ENCODE peak calls at places on chromosomes 13 and 19, in ten cellular contexts. V is psoas muscle; Y is CD8-positive, alpha-beta T cell; A is body of pancreas; U is mesothelial cell of epicardium; F is colonic mucosa; E is mammary epithelial cell; B is tibial artery; H is A549; W is B cell. C is an unnamed sample.

GRCh38 chr13:82634946-82635345 is 1247.3 kb downstream of the SLITRK1 start:
- DNase-seq in V (no peak), Y (no peak), A (no peak), U (no peak), F (no peak), E (peak), B (no peak), H (no peak), W (no peak), C (no peak)

GRCh38 chr19:16386619-16387240 is 62.1 kb downstream of the KLF2 start:
- DNase-seq in V (peak), Y (peak), A (peak), U (no peak), F (no peak), E (peak), B (no peak), H (peak), W (peak), C (peak)

GRCh38 chr13:42066542-42066941 is 18.1 kb downstream of the DGKH start:
- DNase-seq in V (no peak), Y (no peak), A (no peak), U (no peak), F (no peak), E (no peak), B (no peak), H (no peak), W (no peak), C (no peak)

GRCh38 chr13:32247887-32248286 is 67.3 kb downstream of the ZAR1L start:
- DNase-seq in V (no peak), Y (no peak), A (no peak), U (no peak), F (no peak), E (no peak), B (no peak), H (no peak), W (no peak), C (no peak)

GRCh38 chr19:54172764-54173699 is at the start of gene TMC4:
- DNase-seq in V (no peak), Y (no peak), A (peak), U (no peak), F (peak), E (peak), B (no peak), H (no peak), W (peak), C (no peak)

GRCh38 chr19:53909471-53910169 is 542 bp downstream of the CACNG7 start:
- DNase-seq in V (peak), Y (no peak), A (no peak), U (no peak), F (no peak), E (no peak), B (no peak), H (no peak), W (no peak), C (no peak)

GRCh38 chr13:35499131-35500051 is 22.9 kb upstream of the MAB21L1 start:
- DNase-seq in V (no peak), Y (no peak), A (no peak), U (no peak), F (no peak), E (no peak), B (no peak), H (no peak), W (no peak), C (no peak)

GRCh38 chr13:43377149-43377548 is 353.8 kb downstream of the DNAJC15 start:
- DNase-seq in V (peak), Y (no peak), A (peak), U (no peak), F (no peak), E (no peak), B (peak), H (no peak), W (no peak), C (no peak)

GRCh38 chr13:37319041-37319443 is 213.6 kb upstream of the CSNK1A1L start:
- DNase-seq in V (no peak), Y (no peak), A (no peak), U (no peak), F (no peak), E (no peak), B (no peak), H (no peak), W (no peak), C (no peak)

GRCh38 chr19:30167976-30168635 is 204.1 kb upstream of the ZNF536 start:
- DNase-seq in V (no peak), Y (no peak), A (no peak), U (no peak), F (no peak), E (no peak), B (no peak), H (no peak), W (no peak), C (peak)

GRCh38 chr19:11142528-11143171 is 12.9 kb downstream of the SPC24 start:
- DNase-seq in V (peak), Y (no peak), A (peak), U (peak), F (peak), E (peak), B (peak), H (peak), W (no peak), C (no peak)

GRCh38 chr19:17209126-17210036 is 5.8 kb upstream of the USE1 start:
- DNase-seq in V (no peak), Y (no peak), A (no peak), U (no peak), F (peak), E (no peak), B (no peak), H (peak), W (peak), C (peak)

GRCh38 chr19:54949412-54949811 is 2.1 kb upstream of the NLRP7 start:
- DNase-seq in V (no peak), Y (no peak), A (no peak), U (no peak), F (no peak), E (no peak), B (no peak), H (no peak), W (peak), C (peak)

GRCh38 chr13:51726446-51727185 is 77.3 kb downstream of the DHRS12 start:
- DNase-seq in V (no peak), Y (no peak), A (peak), U (no peak), F (no peak), E (no peak), B (no peak), H (no peak), W (no peak), C (no peak)

GRCh38 chr13:35894636-35895035 is 236.5 kb downstream of the DCLK1 start:
- DNase-seq in V (no peak), Y (no peak), A (no peak), U (no peak), F (no peak), E (no peak), B (no peak), H (no peak), W (no peak), C (no peak)

GRCh38 chr19:53961523-53962345 is 1.0 kb upstream of the CACNG8 start:
- DNase-seq in V (no peak), Y (no peak), A (no peak), U (no peak), F (no peak), E (no peak), B (no peak), H (no peak), W (no peak), C (peak)

GRCh38 chr13:48156466-48156865 is 61.6 kb upstream of the MED4 start:
- DNase-seq in V (no peak), Y (peak), A (peak), U (no peak), F (peak), E (peak), B (no peak), H (no peak), W (peak), C (no peak)

GRCh38 chr13:46795321-46795720 is 1.6 kb downstream of the ESD start:
- DNase-seq in V (no peak), Y (no peak), A (no peak), U (no peak), F (no peak), E (no peak), B (no peak), H (no peak), W (no peak), C (no peak)

GRCh38 chr19:30240904-30241695 is 131.1 kb upstream of the ZNF536 start:
- DNase-seq in V (no peak), Y (no peak), A (no peak), U (no peak), F (no peak), E (no peak), B (no peak), H (no peak), W (no peak), C (no peak)

GRCh38 chr19:1264801-1265610 is 4.1 kb upstream of the CIRBP start:
- DNase-seq in V (peak), Y (no peak), A (peak), U (no peak), F (peak), E (peak), B (peak), H (peak), W (peak), C (peak)

GRCh38 chr13:32252812-32253440 is 62.2 kb downstream of the ZAR1L start:
- DNase-seq in V (no peak), Y (no peak), A (no peak), U (no peak), F (no peak), E (no peak), B (no peak), H (no peak), W (no peak), C (no peak)

GRCh38 chr19:17447704-17448189 is 721 bp downstream of the TMEM221 start:
- DNase-seq in V (no peak), Y (no peak), A (no peak), U (no peak), F (no peak), E (no peak), B (no peak), H (no peak), W (no peak), C (no peak)

GRCh38 chr13:49371943-49372636 is 71.8 kb downstream of the CAB39L start:
- DNase-seq in V (no peak), Y (no peak), A (no peak), U (no peak), F (no peak), E (no peak), B (no peak), H (no peak), W (peak), C (no peak)

GRCh38 chr19:54029930-54030490 is 33.7 kb downstream of the VSTM1 start:
- DNase-seq in V (no peak), Y (peak), A (peak), U (no peak), F (peak), E (peak), B (no peak), H (peak), W (peak), C (peak)

GRCh38 chr19:30049844-30050667 is 108.0 kb downstream of the URI1 start:
- DNase-seq in V (no peak), Y (no peak), A (no peak), U (no peak), F (no peak), E (no peak), B (no peak), H (no peak), W (no peak), C (no peak)

GRCh38 chr19:33797821-33798633 is 1.4 kb downstream of the KCTD15 start:
- DNase-seq in V (peak), Y (no peak), A (peak), U (no peak), F (peak), E (peak), B (peak), H (peak), W (no peak), C (no peak)

GRCh38 chr13:73622375-73622774 is 511.8 kb downstream of the KLF12 start:
- DNase-seq in V (no peak), Y (no peak), A (no peak), U (no peak), F (no peak), E (no peak), B (no peak), H (no peak), W (no peak), C (no peak)

GRCh38 chr13:43331676-43332075 is 308.3 kb downstream of the DNAJC15 start:
- DNase-seq in V (no peak), Y (no peak), A (no peak), U (no peak), F (no peak), E (no peak), B (no peak), H (no peak), W (no peak), C (no peak)

GRCh38 chr19:10402441-10403038 is 802 bp downstream of the CDC37 start:
- DNase-seq in V (peak), Y (no peak), A (no peak), U (no peak), F (peak), E (no peak), B (no peak), H (no peak), W (no peak), C (no peak)

GRCh38 chr19:38684078-38684861 is 36.8 kb downstream of the ACTN4 start:
- DNase-seq in V (peak), Y (no peak), A (peak), U (no peak), F (peak), E (peak), B (peak), H (peak), W (no peak), C (no peak)

GRCh38 chr13:38743499-38743898 is 56.6 kb downstream of the FREM2 start:
- DNase-seq in V (no peak), Y (no peak), A (no peak), U (no peak), F (no peak), E (peak), B (no peak), H (no peak), W (no peak), C (no peak)

GRCh38 chr19:55086730-55087541 is 11.3 kb downstream of the EPS8L1 start:
- DNase-seq in V (peak), Y (no peak), A (peak), U (peak), F (peak), E (no peak), B (peak), H (no peak), W (peak), C (peak)

GRCh38 chr19:17610384-17610783 is 54.9 kb downstream of the COLGALT1 start:
- DNase-seq in V (no peak), Y (no peak), A (no peak), U (no peak), F (no peak), E (peak), B (no peak), H (peak), W (no peak), C (peak)

GRCh38 chr13:86383561-86383960 is 584.3 kb upstream of the SLITRK6 start:
- DNase-seq in V (no peak), Y (no peak), A (no peak), U (no peak), F (no peak), E (no peak), B (no peak), H (no peak), W (no peak), C (no peak)

GRCh38 chr19:1461862-1462261 is 11.9 kb downstream of the APC2 start:
- DNase-seq in V (peak), Y (no peak), A (no peak), U (no peak), F (no peak), E (no peak), B (no peak), H (no peak), W (no peak), C (no peak)

GRCh38 chr19:3768748-3769099 is 3.3 kb downstream of the RAX2 start:
- DNase-seq in V (no peak), Y (no peak), A (no peak), U (no peak), F (no peak), E (no peak), B (no peak), H (no peak), W (no peak), C (no peak)

DNA sequence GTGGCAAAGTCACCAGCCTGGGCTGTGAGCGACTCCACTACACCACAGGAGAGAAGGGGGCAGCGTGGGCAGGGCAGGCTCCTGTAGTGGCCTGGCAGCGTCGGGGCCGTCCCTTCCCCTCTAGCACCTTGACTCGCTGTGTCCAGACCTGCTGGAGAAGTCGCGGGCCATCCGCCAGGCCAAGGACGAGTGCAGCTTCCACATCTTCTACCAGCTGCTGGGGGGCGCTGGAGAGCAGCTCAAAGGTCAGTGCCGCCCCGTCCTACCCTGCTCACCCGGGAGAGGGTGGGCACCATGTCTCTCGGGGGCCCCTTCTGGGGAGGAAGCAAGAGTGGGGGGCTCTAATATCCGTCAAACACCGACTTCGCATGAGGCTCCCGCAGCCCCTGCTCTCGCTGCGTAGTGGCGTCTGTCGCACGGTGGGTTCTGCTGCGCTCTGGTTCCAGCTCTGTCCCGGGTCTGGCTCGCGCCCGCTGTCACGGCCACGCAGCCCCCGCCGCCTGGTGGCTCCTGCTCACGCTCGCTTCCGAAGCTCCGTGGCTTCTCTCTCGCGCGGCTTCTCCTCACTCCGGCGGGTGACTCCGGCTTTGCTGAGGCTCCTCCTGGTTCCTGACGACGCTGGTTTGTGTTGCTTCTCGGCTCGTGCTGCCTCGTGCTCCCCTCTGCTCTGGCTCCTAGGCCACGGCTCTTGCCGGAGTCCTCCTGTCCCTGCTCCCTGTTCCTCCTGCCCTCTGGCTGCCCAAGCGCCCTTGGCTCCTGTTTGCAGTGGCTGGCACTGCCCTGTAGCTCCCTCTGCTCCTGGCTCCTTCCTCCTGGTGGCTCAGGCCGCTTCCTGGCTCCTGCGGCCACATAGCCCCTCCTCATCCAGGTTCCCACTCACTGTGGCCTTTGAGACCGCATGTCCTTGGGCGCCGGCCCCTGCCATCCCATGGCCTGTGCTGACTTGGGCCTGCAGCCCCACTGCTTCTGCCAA is 27.2 kb downstream of the MYH14 start:
- DNase-seq in V (no peak), Y (no peak), A (no peak), U (no peak), F (no peak), E (no peak), B (no peak), H (no peak), W (no peak), C (no peak)
- TF ChIP-seq CTCF in V (no peak), Y (no peak), A (no peak), U (no peak), F (no peak), E (no peak), B (no peak), H (no peak), W (no peak), C (no peak)

GRCh38 chr19:5864725-5865486 is 5.4 kb downstream of the FUT5 start:
- DNase-seq in V (no peak), Y (no peak), A (no peak), U (no peak), F (no peak), E (no peak), B (no peak), H (no peak), W (no peak), C (no peak)
- TF ChIP-seq CTCF in V (no peak), Y (no peak), A (no peak), U (peak), F (no peak), E (peak), B (no peak), H (no peak), W (no peak), C (no peak)

GRCh38 chr19:45305007-45305406 is 17.7 kb downstream of the CKM start:
- DNase-seq in V (no peak), Y (no peak), A (no peak), U (no peak), F (no peak), E (no peak), B (no peak), H (no peak), W (no peak), C (no peak)
- TF ChIP-seq CTCF in V (no peak), Y (no peak), A (no peak), U (no peak), F (no peak), E (no peak), B (no peak), H (no peak), W (no peak), C (no peak)

GRCh38 chr19:12733369-12733896 is 1.1 kb downstream of the TRIR start:
- DNase-seq in V (no peak), Y (no peak), A (peak), U (no peak), F (peak), E (peak), B (no peak), H (peak), W (peak), C (peak)
- TF ChIP-seq CTCF in V (no peak), Y (peak), A (no peak), U (no peak), F (peak), E (peak), B (no peak), H (peak), W (peak), C (peak)